ENCODE peak calls at places on chromosomes 4 and X, in eight cellular contexts. B is MM.1S, N is Panc1, K is stomach, J is fibroblast of lung, L is mesenchymal stem cell, R is neuronal stem cell, G is K562. W is an unnamed sample. For H3K4me1, the result is how much of the 10 kb centered on the place peaks cover.

GRCh38 chr4:108906006-108906405 is 143.2 kb upstream of the ETNPPL start:
- DNase-seq in B (no peak), N (no peak), K (no peak), J (no peak), L (no peak), R (peak), G (no peak), W (peak)

GRCh38 chrX:154351183-154352011 is 23.0 kb downstream of the FLNA start:
- DNase-seq in B (no peak), N (no peak), K (no peak), J (no peak), L (no peak), R (no peak), G (no peak), W (peak)

GRCh38 chrX:29257516-29257915 is 670.3 kb downstream of the IL1RAPL1 start:
- DNase-seq in B (no peak), N (no peak), K (no peak), J (peak), L (no peak), R (no peak), G (no peak), W (no peak)

GRCh38 chrX:70398899-70399298 is 24.2 kb upstream of the GDPD2 start:
- DNase-seq in B (no peak), N (no peak), K (no peak), J (peak), L (peak), R (no peak), G (no peak), W (no peak)

GRCh38 chrX:9071031-9071650 is 37.2 kb upstream of the FAM9B start:
- DNase-seq in B (no peak), N (no peak), K (no peak), J (peak), L (peak), R (no peak), G (no peak), W (no peak)

GRCh38 chrX:49960061-49960460 is 37.7 kb downstream of the CLCN5 start:
- DNase-seq in B (no peak), N (no peak), K (no peak), J (peak), L (no peak), R (no peak), G (no peak), W (no peak)

GRCh38 chr4:1576961-1577814 is 106.9 kb downstream of the FAM53A start:
- DNase-seq in B (no peak), N (no peak), K (no peak), J (no peak), L (no peak), R (no peak), G (no peak), W (peak)

GRCh38 chrX:39903343-39903742 is 194.4 kb downstream of the BCOR start:
- DNase-seq in B (no peak), N (no peak), K (no peak), J (peak), L (peak), R (no peak), G (no peak), W (no peak)

GRCh38 chrX:124033821-124034220 is 72.3 kb downstream of the STAG2 start:
- DNase-seq in B (no peak), N (no peak), K (no peak), J (peak), L (peak), R (no peak), G (no peak), W (no peak)

GRCh38 chrX:115419094-115419493 is 129.6 kb downstream of the LUZP4 start:
- DNase-seq in B (no peak), N (no peak), K (no peak), J (peak), L (no peak), R (no peak), G (no peak), W (no peak)

GRCh38 chr4:71559957-71560541 is 221.2 kb downstream of the SLC4A4 start:
- DNase-seq in B (no peak), N (no peak), K (no peak), J (peak), L (peak), R (no peak), G (no peak), W (no peak)

GRCh38 chr4:156475322-156475721 is 496.3 kb downstream of the PDGFC start:
- DNase-seq in B (peak), N (peak), K (no peak), J (peak), L (peak), R (no peak), G (no peak), W (no peak)

GRCh38 chr4:132901224-132901623 is 247.9 kb upstream of the PCDH10 start:
- DNase-seq in B (no peak), N (no peak), K (no peak), J (no peak), L (no peak), R (no peak), G (no peak), W (no peak)

GRCh38 chr4:139014391-139015268 is 951 bp upstream of the NOCT start:
- DNase-seq in B (peak), N (peak), K (no peak), J (peak), L (peak), R (no peak), G (no peak), W (no peak)
- H3K4me3 ChIP-seq in B (peak), N (peak), K (peak), J (peak), L (no peak), R (peak), G (peak), W (peak)

DNA sequence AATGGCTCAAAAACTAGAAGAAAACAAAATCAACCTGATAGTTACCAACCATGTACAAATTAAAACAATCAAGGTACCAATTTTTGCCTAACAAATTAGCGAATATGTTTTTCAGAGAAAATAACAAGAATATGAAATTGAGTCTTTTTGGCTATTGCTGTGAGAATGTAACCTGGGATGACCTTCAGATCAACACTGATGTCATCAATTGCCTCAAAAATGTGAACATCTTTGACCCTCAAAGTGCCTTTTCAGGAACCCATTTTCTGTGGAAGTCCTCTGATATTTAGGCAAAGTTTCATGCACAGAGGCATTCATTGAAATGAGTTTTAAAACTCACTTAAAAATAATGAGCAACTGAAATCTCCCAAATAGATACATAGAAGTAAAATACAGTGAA is 6.1 kb downstream of the RELL1 start:
- DNase-seq in B (no peak), N (no peak), K (no peak), J (no peak), L (no peak), R (no peak), G (no peak), W (no peak)
- H3K4me1 ChIP-seq in B (under half), N (under half), K (half or more), J (under half), L (under half), R (under half), G (under half), W (under half)

GRCh38 chr4:174307694-174308093 is 24.0 kb downstream of the CEP44 start:
- DNase-seq in B (no peak), N (no peak), K (no peak), J (no peak), L (no peak), R (no peak), G (no peak), W (no peak)

GRCh38 chr4:174305961-174306360 is 22.2 kb downstream of the CEP44 start:
- DNase-seq in B (no peak), N (no peak), K (no peak), J (no peak), L (no peak), R (no peak), G (no peak), W (no peak)

GRCh38 chr4:174303687-174304086 is 20.0 kb downstream of the CEP44 start:
- DNase-seq in B (no peak), N (no peak), K (no peak), J (no peak), L (no peak), R (no peak), G (no peak), W (no peak)

DNA sequence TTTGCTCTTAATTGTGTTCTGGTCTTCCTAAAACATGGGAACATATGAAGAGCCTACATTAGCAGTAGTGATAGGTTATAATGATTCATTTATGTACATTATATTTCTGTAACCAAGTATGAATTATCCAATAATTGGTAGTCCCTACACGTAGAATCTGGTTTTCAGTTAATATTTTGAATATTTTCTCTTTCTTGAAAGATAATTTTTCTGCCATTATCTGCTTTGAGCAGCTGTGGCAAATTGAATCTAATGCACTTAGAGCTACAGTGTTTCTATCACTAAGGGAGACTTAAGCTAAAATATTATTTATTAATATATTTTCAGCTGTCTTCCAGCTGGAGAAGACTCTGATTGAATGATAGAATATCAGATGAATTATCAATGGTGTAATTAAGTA is 21.0 kb downstream of the CEP44 start:
- DNase-seq in B (no peak), N (no peak), K (no peak), J (no peak), L (no peak), R (no peak), G (no peak), W (no peak)
- H3K27ac ChIP-seq in B (no peak), N (no peak), K (no peak), J (no peak), L (no peak), R (no peak), G (no peak), W (no peak)

GRCh38 chr4:152352645-152353116 is 183.2 kb downstream of the FBXW7 start:
- DNase-seq in B (no peak), N (no peak), K (no peak), J (peak), L (peak), R (peak), G (no peak), W (peak)
- H3K4me3 ChIP-seq in B (no peak), N (no peak), K (peak), J (peak), L (no peak), R (peak), G (no peak), W (peak)

W was measured in right cardiac atrium.